ENCODE peak calls at places on chromosomes 3 and 15, in four cellular contexts. H is cardiac fibroblast, S is GM23338, O is testis. U is an unnamed sample.

GRCh38 chr15:50044904-50045303 is 74.1 kb downstream of the ATP8B4 start:
- DNase-seq in S (no peak), O (no peak), H (no peak), U (no peak)

GRCh38 chr15:85404156-85404921 is 23.9 kb downstream of the AKAP13 start:
- DNase-seq in S (no peak), H (no peak), O (no peak), U (no peak)

GRCh38 chr3:102181202-102181920 is 253.5 kb upstream of the ZPLD1 start:
- DNase-seq in H (peak), O (no peak), S (peak), U (no peak)

GRCh38 chr3:522888-523287 is 326.3 kb downstream of the CHL1 start:
- DNase-seq in S (no peak), H (no peak), O (no peak), U (no peak)

GRCh38 chr3:106943071-106943470 is 434.2 kb upstream of the CCDC54 start:
- DNase-seq in H (peak), O (no peak), S (no peak), U (no peak)

GRCh38 chr3:194277547-194278091 is 73.5 kb downstream of the CPN2 start:
- DNase-seq in H (peak), O (peak), S (no peak), U (no peak)

GRCh38 chr3:30628931-30629590 is 22.7 kb downstream of the TGFBR2 start:
- DNase-seq in H (peak), O (peak), S (no peak), U (no peak)

GRCh38 chr3:130601662-130602061 is 84.7 kb downstream of the COL6A6 start:
- DNase-seq in O (no peak), S (no peak), H (no peak), U (no peak)

GRCh38 chr3:71001303-71001702 is 582.2 kb downstream of the FOXP1 start:
- DNase-seq in S (no peak), H (no peak), O (no peak), U (no peak)

GRCh38 chr3:107238787-107239186 is 138.5 kb upstream of the CCDC54 start:
- DNase-seq in S (no peak), H (no peak), O (no peak), U (no peak)

GRCh38 chr15:63772531-63772930 is 61.2 kb downstream of the HERC1 start:
- DNase-seq in O (no peak), S (no peak), H (no peak), U (no peak)

GRCh38 chr15:70267879-70268278 is 170.2 kb upstream of the TLE3 start:
- DNase-seq in S (no peak), H (peak), O (no peak), U (no peak)

GRCh38 chr3:133915685-133916639 is 20.3 kb upstream of the RAB6B start:
- DNase-seq in H (peak), S (no peak), O (no peak), U (no peak)

GRCh38 chr3:10945683-10946287 is 46.8 kb upstream of the SLC6A1 start:
- DNase-seq in S (peak), H (peak), O (peak), U (peak)

GRCh38 chr3:66133050-66133757 is 87.6 kb upstream of the SLC25A26 start:
- DNase-seq in O (no peak), S (no peak), H (peak), U (no peak)

GRCh38 chr3:9970020-9970652 is 16.5 kb downstream of the EMC3 start:
- DNase-seq in S (no peak), H (peak), O (no peak), U (no peak)

GRCh38 chr15:70643783-70644125 is 119.6 kb downstream of the UACA start:
- DNase-seq in S (no peak), H (peak), O (no peak), U (no peak)

GRCh38 chr3:115913069-115913686 is 289.9 kb downstream of the GAP43 start:
- DNase-seq in O (no peak), S (peak), H (peak), U (no peak)

GRCh38 chr15:71659730-71660067 is 150.7 kb upstream of the NR2E3 start:
- DNase-seq in H (no peak), O (no peak), S (no peak), U (no peak)

GRCh38 chr3:3081659-3082546 is 28.3 kb downstream of the IL5RA start:
- DNase-seq in O (no peak), H (no peak), S (no peak), U (no peak)

GRCh38 chr3:161454615-161455014 is 42.0 kb upstream of the OTOL1 start:
- DNase-seq in S (peak), O (no peak), H (no peak), U (no peak)

GRCh38 chr3:161443921-161444457 is 52.6 kb upstream of the OTOL1 start:
- DNase-seq in H (no peak), S (no peak), O (no peak), U (no peak)

GRCh38 chr3:161452179-161452578 is 44.4 kb upstream of the OTOL1 start:
- DNase-seq in H (no peak), O (no peak), S (no peak), U (no peak)

GRCh38 chr3:161444678-161445077 is 51.9 kb upstream of the OTOL1 start:
- DNase-seq in O (no peak), H (no peak), S (no peak), U (no peak)

GRCh38 chr3:161449784-161450183 is 46.8 kb upstream of the OTOL1 start:
- DNase-seq in S (no peak), O (no peak), H (no peak), U (no peak)
- TF ChIP-seq CTCF in S (no peak), O (no peak), H (no peak), U (no peak)

GRCh38 chr3:20185733-20186599 is at the start of gene SGO1:
- DNase-seq in H (peak), S (peak), O (peak), U (peak)
- TF ChIP-seq CTCF in H (no peak), S (no peak), O (no peak), U (no peak)

GRCh38 chr15:29596266-29596665 is 226.0 kb downstream of the TJP1 start:
- DNase-seq in H (peak), S (peak), O (no peak), U (no peak)
- TF ChIP-seq CTCF in H (peak), S (peak), O (no peak), U (peak)

GRCh38 chr3:45783667-45784066 is 12.7 kb downstream of the SLC6A20 start:
- DNase-seq in S (peak), O (no peak), H (no peak), U (no peak)
- TF ChIP-seq CTCF in S (no peak), O (no peak), H (no peak), U (no peak)

GRCh38 chr3:169044341-169045113 is 619.0 kb downstream of the MECOM start:
- DNase-seq in S (no peak), O (no peak), H (peak), U (no peak)

GRCh38 chr3:169041677-169042171 is 621.8 kb downstream of the MECOM start:
- DNase-seq in S (peak), H (peak), O (no peak), U (no peak)
- TF ChIP-seq CTCF in S (peak), H (peak), O (peak), U (peak)

GRCh38 chr3:23676093-23676492 is 129.7 kb upstream of the UBE2E1 start:
- DNase-seq in H (peak), S (no peak), O (no peak), U (no peak)
- TF ChIP-seq CTCF in H (no peak), S (no peak), O (no peak), U (no peak)

DNA sequence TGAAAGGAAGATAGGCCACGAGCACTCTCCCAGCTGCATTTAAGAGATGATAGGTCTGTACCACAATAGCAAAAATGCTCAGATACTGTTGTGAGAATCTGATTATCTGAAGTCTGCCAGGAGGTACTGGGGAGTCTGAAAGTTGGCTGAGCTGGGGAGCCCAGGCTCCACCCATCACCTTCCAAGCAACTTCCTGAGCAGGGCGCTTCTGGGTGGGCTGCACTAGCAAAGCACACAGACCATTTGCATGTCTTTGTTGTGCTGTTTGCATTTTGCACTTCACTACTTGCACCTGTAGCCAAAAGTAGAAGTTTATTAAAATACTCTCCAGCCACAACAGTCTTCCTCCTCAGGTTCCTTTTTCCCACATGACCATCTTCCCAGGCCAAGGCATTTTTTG is 133.2 kb downstream of the ALDH1A2 start:
- DNase-seq in H (no peak), S (peak), O (no peak), U (no peak)
- TF ChIP-seq CTCF in H (no peak), S (no peak), O (no peak), U (no peak)

GRCh38 chr3:14441920-14442300 is 39.5 kb downstream of the SLC6A6 start:
- DNase-seq in H (no peak), O (no peak), S (no peak), U (no peak)

GRCh38 chr3:14440168-14440518 is 37.7 kb downstream of the SLC6A6 start:
- DNase-seq in S (no peak), H (no peak), O (no peak), U (no peak)

GRCh38 chr3:14439501-14440167 is 37.2 kb downstream of the SLC6A6 start:
- DNase-seq in O (peak), S (no peak), H (peak), U (no peak)

GRCh38 chr3:14441240-14441919 is 39.0 kb downstream of the SLC6A6 start:
- DNase-seq in S (no peak), H (no peak), O (no peak), U (peak)

GRCh38 chr3:14440531-14441239 is 38.3 kb downstream of the SLC6A6 start:
- DNase-seq in S (peak), O (no peak), H (no peak), U (peak)
- TF ChIP-seq CTCF in S (no peak), O (no peak), H (no peak), U (no peak)

U was measured in endothelial cell.